ENCODE peak calls at places on chromosomes 5 and 9, in four cellular contexts. E, S, R and A are unnamed samples.
A peak's percentile ranks its signal among the peaks of the same experiment; 100 is the strongest.

GRCh38 chr5:6490246-6490645 is 41.6 kb downstream of the UBE2QL1 start:
- DNase-seq in S (no peak), E (no peak), R (no peak), A (no peak)

GRCh38 chr9:12884736-12885395 is 110.0 kb downstream of the LURAP1L start:
- DNase-seq in E (peak; percentile 90), S (no peak), R (no peak), A (no peak)

GRCh38 chr9:132814937-132815336 is 63.1 kb downstream of the AK8 start:
- DNase-seq in E (no peak), S (no peak), R (no peak), A (no peak)

GRCh38 chr9:112002847-112003457 is 106.3 kb downstream of the UGCG start:
- DNase-seq in S (no peak), E (no peak), R (no peak), A (no peak)

GRCh38 chr9:20512636-20513035 is 109.7 kb downstream of the MLLT3 start:
- DNase-seq in E (no peak), S (no peak), R (no peak), A (no peak)

GRCh38 chr9:96721731-96722429 is 56.0 kb downstream of the ZNF510 start:
- DNase-seq in R (no peak), S (no peak), E (no peak), A (no peak)

GRCh38 chr9:6686396-6686795 is 40.9 kb upstream of the GLDC start:
- DNase-seq in S (no peak), R (no peak), E (peak; percentile 65), A (no peak)

GRCh38 chr9:37908698-37909186 is 4.8 kb upstream of the SLC25A51 start:
- DNase-seq in R (no peak), S (no peak), E (peak; percentile 82), A (no peak)

GRCh38 chr5:154510156-154510555 is 32.1 kb upstream of the HAND1 start:
- DNase-seq in R (no peak), E (peak; percentile 27), S (no peak), A (no peak)

GRCh38 chr5:95281211-95281610 is 3.7 kb downstream of the MCTP1 start:
- DNase-seq in S (no peak), R (no peak), E (peak; percentile 5), A (no peak)

GRCh38 chr5:95283022-95283615 is 1.8 kb downstream of the MCTP1 start:
- DNase-seq in E (no peak), R (no peak), S (no peak), A (no peak)

GRCh38 chr5:95285406-95285761 is 490 bp upstream of the MCTP1 start:
- DNase-seq in E (no peak), R (no peak), S (no peak), A (no peak)

GRCh38 chr5:95284512-95285405 is at the start of gene MCTP1:
- DNase-seq in R (no peak), E (peak; percentile 10), S (peak; percentile 15), A (peak; percentile 50)

GRCh38 chr5:95283761-95284511 is 958 bp downstream of the MCTP1 start:
- DNase-seq in E (peak; percentile 8), R (no peak), S (peak; percentile 25), A (peak; percentile 56)
- H3K27me3 ChIP-seq in E (peaks cover 96% of the 10 kb centered on the region), R (peaks cover 12% of the 10 kb centered on the region), S (peaks cover 6% of the 10 kb centered on the region), A (peaks cover 6% of the 10 kb centered on the region)

GRCh38 chr9:98401140-98402025 is 145.9 kb upstream of the TBC1D2 start:
- DNase-seq in E (peak; percentile 85), S (no peak), R (no peak), A (no peak)

GRCh38 chr9:98396236-98396635 is 140.8 kb upstream of the TBC1D2 start:
- DNase-seq in S (no peak), R (no peak), E (no peak), A (no peak)

GRCh38 chr9:98402272-98402840 is 146.9 kb upstream of the TBC1D2 start:
- DNase-seq in E (no peak), S (no peak), R (no peak), A (no peak)

GRCh38 chr9:98403715-98404114 is 148.3 kb upstream of the TBC1D2 start:
- DNase-seq in S (no peak), E (no peak), R (no peak), A (no peak)

GRCh38 chr9:98399950-98400683 is 144.7 kb upstream of the TBC1D2 start:
- DNase-seq in S (no peak), R (no peak), E (no peak), A (no peak)
- TF ChIP-seq CTCF in S (no peak), R (no peak), E (no peak), A (no peak)

GRCh38 chr9:136628287-136628686 is 34.4 kb upstream of the EGFL7 start:
- DNase-seq in E (no peak), S (no peak), R (no peak), A (no peak)

GRCh38 chr9:136626740-136627642 is 35.7 kb upstream of the EGFL7 start:
- DNase-seq in S (no peak), E (no peak), R (no peak), A (peak; percentile 90)

GRCh38 chr9:136629001-136629878 is 33.5 kb upstream of the EGFL7 start:
- DNase-seq in R (no peak), S (no peak), E (no peak), A (peak; percentile 15)

GRCh38 chr9:136626066-136626725 is 36.5 kb upstream of the EGFL7 start:
- DNase-seq in E (no peak), R (no peak), S (peak; percentile 63), A (peak; percentile 78)

DNA sequence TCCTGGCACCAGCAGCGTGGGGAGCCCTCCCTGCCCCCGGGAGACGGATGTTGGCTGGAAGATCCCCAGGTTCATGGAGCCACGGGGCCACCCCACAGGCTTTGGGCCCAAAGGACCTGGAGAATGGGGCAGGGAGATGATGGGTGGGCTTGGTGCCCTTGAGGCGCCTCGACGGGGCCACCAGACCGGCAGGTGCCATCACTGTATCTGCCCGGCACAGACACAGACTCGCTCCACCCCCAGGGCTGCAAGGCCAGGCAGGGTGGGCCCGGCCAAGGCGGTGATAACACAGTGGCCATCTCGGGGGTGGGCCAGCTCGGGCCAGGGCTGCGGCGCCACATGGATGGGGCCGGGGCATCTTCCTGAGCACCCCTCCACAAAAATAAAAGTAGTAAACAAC is 35.0 kb upstream of the EGFL7 start:
- DNase-seq in E (no peak), S (no peak), R (no peak), A (peak; percentile 44)
- H3K4me1 ChIP-seq in E (peaks cover 24% of the 10 kb centered on the region), S (peaks cover 15% of the 10 kb centered on the region), R (peaks cover 12% of the 10 kb centered on the region), A (peaks cover 56% of the 10 kb centered on the region)

DNA sequence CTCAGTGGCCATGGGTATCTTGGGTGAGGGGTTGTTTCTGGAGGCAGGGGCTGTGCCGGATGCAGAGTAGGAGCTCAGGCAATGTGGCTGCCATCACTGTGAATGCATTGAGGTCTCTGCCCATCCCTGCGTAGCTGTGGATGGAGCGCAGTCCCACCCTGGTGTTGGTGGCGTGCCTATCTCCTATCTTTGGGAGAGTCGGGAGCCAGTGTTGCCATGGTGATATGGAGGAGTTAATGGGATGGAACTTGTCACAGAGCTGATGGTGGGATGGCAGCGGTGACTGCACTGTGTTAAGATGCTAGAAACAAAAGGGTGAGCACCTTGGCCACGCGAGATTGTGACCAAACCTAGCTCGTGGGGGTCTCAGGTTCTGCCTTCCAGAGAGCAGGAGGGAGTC is 197.3 kb downstream of the MELK start:
- DNase-seq in S (no peak), E (no peak), R (no peak), A (no peak)
- H3K27me3 ChIP-seq in S (no peaks in the 10 kb centered on the region), E (peaks cover 36% of the 10 kb centered on the region), R (no peaks in the 10 kb centered on the region), A (no peaks in the 10 kb centered on the region)

GRCh38 chr9:108168451-108168850 is 678.9 kb upstream of the KLF4 start:
- DNase-seq in E (no peak), R (no peak), S (no peak), A (no peak)

GRCh38 chr9:108162664-108163063 is 673.1 kb upstream of the KLF4 start:
- DNase-seq in R (no peak), E (peak; percentile 82), S (no peak), A (no peak)

GRCh38 chr9:108167136-108167900 is 677.7 kb upstream of the KLF4 start:
- DNase-seq in E (no peak), R (no peak), S (no peak), A (no peak)

GRCh38 chr9:108163321-108164005 is 673.9 kb upstream of the KLF4 start:
- DNase-seq in E (peak; percentile 37), S (no peak), R (no peak), A (no peak)

GRCh38 chr9:108166509-108166908 is 676.9 kb upstream of the KLF4 start:
- DNase-seq in S (no peak), E (no peak), R (no peak), A (no peak)
- TF ChIP-seq CTCF in S (no peak), E (no peak), R (no peak), A (no peak)

GRCh38 chr5:177364159-177364962 is 6.6 kb downstream of the RGS14 start:
- DNase-seq in E (peak; percentile 40), S (no peak), R (no peak), A (no peak)

GRCh38 chr5:177367323-177367848 is 9.7 kb downstream of the RGS14 start:
- DNase-seq in R (no peak), S (no peak), E (no peak), A (no peak)

GRCh38 chr5:177367981-177368960 is 10.5 kb downstream of the RGS14 start:
- DNase-seq in E (no peak), R (no peak), S (no peak), A (peak; percentile 67)

GRCh38 chr5:177366528-177367322 is 9.0 kb downstream of the RGS14 start:
- DNase-seq in R (no peak), E (peak; percentile 92), S (peak; percentile 89), A (peak; percentile 93)

GRCh38 chr5:177365845-177366527 is 8.3 kb downstream of the RGS14 start:
- DNase-seq in S (no peak), R (no peak), E (no peak), A (peak; percentile 74)
- H3K4me1 ChIP-seq in S (peaks cover 3% of the 10 kb centered on the region), R (peaks cover 71% of the 10 kb centered on the region), E (peaks cover 36% of the 10 kb centered on the region), A (peaks cover 38% of the 10 kb centered on the region)

GRCh38 chr9:83362341-83362995 is 175.7 kb downstream of the FRMD3 start:
- DNase-seq in E (no peak), S (no peak), R (no peak), A (no peak)

GRCh38 chr9:83355729-83356128 is 182.5 kb downstream of the FRMD3 start:
- DNase-seq in S (peak; percentile 48), E (no peak), R (no peak), A (no peak)

GRCh38 chr9:83355024-83355444 is 183.2 kb downstream of the FRMD3 start:
- DNase-seq in E (peak; percentile 87), R (no peak), S (no peak), A (no peak)

GRCh38 chr9:83359039-83359438 is 179.2 kb downstream of the FRMD3 start:
- DNase-seq in R (no peak), S (no peak), E (no peak), A (no peak)
- H3K27me3 ChIP-seq in R (no peaks in the 10 kb centered on the region), S (no peaks in the 10 kb centered on the region), E (no peaks in the 10 kb centered on the region), A (no peaks in the 10 kb centered on the region)

DNA sequence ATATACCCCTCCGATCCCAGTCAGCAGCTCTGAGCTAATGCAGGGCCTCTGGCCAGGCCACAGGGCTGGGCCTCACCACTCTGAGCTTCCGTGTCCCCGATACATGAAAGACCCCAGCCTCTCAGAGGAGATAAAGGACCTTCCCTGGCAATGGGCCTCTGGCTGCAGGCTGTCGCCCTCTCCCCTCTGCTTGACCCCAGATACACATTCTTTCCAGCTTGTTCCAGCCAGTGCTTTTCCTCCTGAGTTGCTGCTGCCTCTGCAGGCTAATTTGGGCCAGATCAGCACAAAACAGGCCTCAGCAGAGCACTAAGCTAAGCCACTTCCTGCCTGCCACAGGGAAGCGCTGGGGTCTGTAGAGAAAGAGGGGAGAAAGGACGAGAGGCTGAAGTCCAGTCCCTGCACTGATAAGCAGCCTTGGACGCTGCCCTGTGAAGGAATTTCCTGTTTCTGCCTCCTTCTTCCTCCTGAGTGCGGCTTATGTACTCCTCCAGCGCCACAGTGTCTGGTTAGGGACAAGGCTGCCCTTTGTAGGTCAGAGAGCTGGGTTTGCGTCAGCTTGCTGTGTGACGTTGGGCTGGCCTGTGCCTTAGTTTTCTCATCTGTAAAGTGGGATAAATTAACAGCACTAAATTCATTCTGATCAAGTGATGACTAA is 73.0 kb upstream of the IL17B start:
- DNase-seq in S (peak; percentile 49), R (no peak), E (peak; percentile 95), A (peak; percentile 13)
- TF ChIP-seq CTCF in S (no peak), R (no peak), E (peak; percentile 11), A (no peak)